ENCODE peak calls at places on chromosomes 2 and 18, in six cellular contexts. V, G, Q, Y, E and L are unnamed samples.
A peak's percentile ranks its signal among the peaks of the same experiment; 100 is the strongest.

GRCh38 chr2:135600915-135601314 is 69.6 kb downstream of the R3HDM1 start:
- DNase-seq in V (no peak), E (no peak), G (no peak), Q (no peak), Y (no peak), L (no peak)

GRCh38 chr2:241501551-241501950 is 6.8 kb downstream of the STK25 start:
- DNase-seq in V (no peak), E (no peak), Y (no peak), Q (no peak), G (no peak), L (no peak)

GRCh38 chr2:236848467-236848866 is 237.2 kb upstream of the COPS8 start:
- DNase-seq in Y (no peak), V (no peak), G (no peak), Q (no peak), E (no peak), L (no peak)

GRCh38 chr18:68803371-68803770 is 5.5 kb downstream of the CCDC102B start:
- DNase-seq in E (no peak), G (peak; percentile 39), Q (peak; percentile 40), V (no peak), Y (peak; percentile 92), L (peak; percentile 42)

GRCh38 chr18:51578403-51578980 is 381.0 kb upstream of the MEX3C start:
- DNase-seq in Q (no peak), G (no peak), V (no peak), E (no peak), Y (no peak), L (no peak)

GRCh38 chr18:33720133-33720532 is 142.1 kb downstream of the ASXL3 start:
- DNase-seq in Y (no peak), G (no peak), V (no peak), Q (no peak), E (no peak), L (no peak)

GRCh38 chr18:66728951-66729350 is 125.1 kb upstream of the CDH19 start:
- DNase-seq in V (no peak), E (no peak), Y (no peak), G (no peak), Q (no peak), L (no peak)

GRCh38 chr2:224023188-224023587 is 15.9 kb downstream of the SERPINE2 start:
- DNase-seq in Q (no peak), E (no peak), V (peak; percentile 27), G (no peak), Y (no peak), L (no peak)

GRCh38 chr2:23711979-23712755 is 214.8 kb downstream of the ATAD2B start:
- DNase-seq in G (no peak), Q (no peak), V (no peak), E (no peak), Y (peak; percentile 66), L (no peak)

GRCh38 chr2:12493031-12493513 is 223.7 kb upstream of the TRIB2 start:
- DNase-seq in Q (peak; percentile 16), G (no peak), E (no peak), Y (no peak), V (no peak), L (peak; percentile 38)

GRCh38 chr2:142834003-142834402 is 43.5 kb upstream of the KYNU start:
- DNase-seq in V (no peak), G (no peak), E (no peak), Q (no peak), Y (no peak), L (no peak)

GRCh38 chr18:73942081-73942625 is 205.5 kb downstream of the FBXO15 start:
- DNase-seq in G (no peak), V (no peak), Q (no peak), Y (no peak), E (no peak), L (no peak)

GRCh38 chr2:45623120-45623519 is 12.1 kb upstream of the SRBD1 start:
- DNase-seq in V (no peak), Y (no peak), E (no peak), Q (no peak), G (no peak), L (no peak)

GRCh38 chr18:26865557-26865956 is at the start of gene AQP4:
- DNase-seq in Y (no peak), Q (peak; percentile 44), V (no peak), G (no peak), E (no peak), L (peak; percentile 77)

GRCh38 chr2:17879137-17879912 is 858 bp downstream of the KCNS3 start:
- DNase-seq in V (peak; percentile 68), Y (peak; percentile 80), Q (peak; percentile 70), E (peak; percentile 73), G (peak; percentile 87), L (peak; percentile 79)

GRCh38 chr18:28110924-28111323 is 66.0 kb downstream of the CDH2 start:
- DNase-seq in Y (no peak), V (no peak), G (no peak), Q (no peak), E (no peak), L (no peak)

GRCh38 chr2:238382381-238382781 is 44.3 kb upstream of the ASB1 start:
- DNase-seq in E (no peak), Q (no peak), V (no peak), Y (no peak), G (no peak), L (no peak)

DNA sequence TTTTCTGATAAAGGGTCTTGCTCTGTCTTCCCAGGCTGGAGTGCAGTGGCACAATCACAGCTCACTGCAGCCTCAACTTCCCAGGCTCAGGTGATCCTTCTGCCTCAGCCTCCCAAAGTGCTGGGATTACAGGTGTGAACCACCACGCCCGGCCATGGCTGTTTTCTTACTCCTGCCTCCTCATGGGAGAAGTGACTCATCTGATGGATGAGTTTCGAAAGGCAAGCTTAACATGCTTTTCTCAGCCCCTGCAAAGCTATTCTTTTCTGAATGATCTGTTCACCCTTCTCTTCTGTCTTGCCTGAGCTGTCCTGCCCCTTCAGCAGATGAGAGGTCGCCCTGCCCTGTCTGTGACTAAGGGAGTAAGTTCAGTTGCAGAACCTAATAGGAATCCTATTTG is 929 bp upstream of the CREG2 start:
- DNase-seq in G (no peak), E (no peak), Y (no peak), Q (no peak), V (no peak), L (no peak)
- H3K27ac ChIP-seq in G (no peak overlapping the region), E (no peak overlapping the region), Y (no peak overlapping the region), Q (no peak overlapping the region), V (no peak overlapping the region), L (no peak overlapping the region)

DNA sequence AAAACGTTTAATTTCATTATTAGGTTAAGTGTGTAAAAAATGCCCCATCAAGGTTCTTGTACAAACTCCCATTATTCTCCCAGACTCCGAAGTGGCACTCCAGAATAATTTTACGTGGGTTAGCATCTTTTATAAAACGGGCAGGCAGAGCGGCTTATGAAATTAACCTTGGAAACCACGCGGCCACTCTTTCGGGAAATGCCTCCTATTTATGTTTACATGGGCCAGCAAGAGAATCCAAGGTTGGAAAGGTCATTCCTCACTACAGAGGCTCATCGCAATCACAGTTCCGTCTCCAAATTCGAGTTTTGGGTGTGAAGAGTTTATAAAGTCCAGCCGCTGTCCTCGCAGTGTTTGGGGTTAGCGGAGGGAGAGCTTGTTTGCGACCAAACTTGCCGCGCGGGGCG is 1.2 kb upstream of the IMPA2 start:
- DNase-seq in G (no peak), Q (no peak), Y (no peak), V (peak; percentile 17), E (no peak), L (no peak)
- H3K27ac ChIP-seq in G (peak overlapping the region; percentile 97), Q (peak overlapping the region; percentile 96), Y (peak overlapping the region; percentile 99), V (peak overlapping the region; percentile 95), E (peak overlapping the region; percentile 91), L (peak overlapping the region; percentile 96)

GRCh38 chr2:1688859-1689258 is 55.5 kb downstream of the PXDN start:
- DNase-seq in E (no peak), G (no peak), Y (no peak), Q (no peak), V (no peak), L (no peak)

GRCh38 chr2:1688161-1688560 is 56.2 kb downstream of the PXDN start:
- DNase-seq in G (no peak), Y (no peak), E (no peak), Q (no peak), V (no peak), L (no peak)

GRCh38 chr2:1686784-1687105 is 57.6 kb downstream of the PXDN start:
- DNase-seq in E (no peak), Y (peak; percentile 91), G (no peak), V (peak; percentile 55), Q (peak; percentile 50), L (no peak)

GRCh38 chr2:1685957-1686783 is 58.1 kb downstream of the PXDN start:
- DNase-seq in Q (no peak), Y (no peak), G (no peak), E (no peak), V (no peak), L (no peak)

GRCh38 chr2:1687254-1687653 is 57.1 kb downstream of the PXDN start:
- DNase-seq in V (no peak), Q (no peak), Y (no peak), G (no peak), E (no peak), L (no peak)
- H3K27ac ChIP-seq in V (peak overlapping the region; percentile 78), Q (no peak overlapping the region), Y (peak overlapping the region; percentile 27), G (no peak overlapping the region), E (no peak overlapping the region), L (no peak overlapping the region)

GRCh38 chr2:227130636-227131035 is 33.4 kb downstream of the COL4A4 start:
- DNase-seq in G (no peak), Q (no peak), E (no peak), Y (no peak), V (no peak), L (no peak)
- H3K27ac ChIP-seq in G (no peak overlapping the region), Q (peak overlapping the region; percentile 33), E (no peak overlapping the region), Y (no peak overlapping the region), V (no peak overlapping the region), L (no peak overlapping the region)

GRCh38 chr18:57984490-57985109 is 59.4 kb upstream of the NEDD4L start:
- DNase-seq in Q (no peak), G (no peak), Y (no peak), V (no peak), E (no peak), L (no peak)

GRCh38 chr18:57981629-57982028 is 62.4 kb upstream of the NEDD4L start:
- DNase-seq in G (no peak), V (no peak), E (no peak), Y (no peak), Q (no peak), L (no peak)

GRCh38 chr18:57982372-57983021 is 61.5 kb upstream of the NEDD4L start:
- DNase-seq in V (no peak), Q (no peak), Y (no peak), G (no peak), E (no peak), L (no peak)

GRCh38 chr18:57983472-57983871 is 60.6 kb upstream of the NEDD4L start:
- DNase-seq in G (no peak), E (no peak), V (no peak), Q (no peak), Y (no peak), L (no peak)

GRCh38 chr18:57983965-57984364 is 60.1 kb upstream of the NEDD4L start:
- DNase-seq in G (no peak), Q (no peak), E (no peak), Y (no peak), V (no peak), L (no peak)
- H3K27ac ChIP-seq in G (no peak overlapping the region), Q (no peak overlapping the region), E (no peak overlapping the region), Y (no peak overlapping the region), V (no peak overlapping the region), L (no peak overlapping the region)

DNA sequence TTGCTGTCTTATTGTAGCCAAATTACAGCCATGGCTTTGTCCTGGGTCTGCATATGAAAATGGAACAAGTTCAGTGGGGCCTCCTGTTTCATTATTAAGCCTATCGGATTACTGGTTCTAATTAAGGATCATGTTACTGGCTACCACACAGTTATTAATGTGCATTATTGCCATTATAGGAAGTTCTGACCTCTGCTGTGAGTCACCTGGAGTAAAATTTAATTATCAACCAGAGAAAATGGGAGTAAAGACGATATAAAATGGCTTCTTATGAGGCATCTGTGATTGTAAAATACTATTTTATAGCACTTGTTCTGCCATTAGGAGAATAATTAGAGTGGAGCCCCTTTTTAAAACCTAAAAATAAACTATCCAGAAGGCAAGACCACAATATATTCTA is 143.3 kb upstream of the ITGB6 start:
- DNase-seq in G (no peak), E (no peak), Q (no peak), Y (no peak), V (no peak), L (no peak)
- H3K27ac ChIP-seq in G (no peak overlapping the region), E (no peak overlapping the region), Q (no peak overlapping the region), Y (no peak overlapping the region), V (no peak overlapping the region), L (no peak overlapping the region)